ENCODE peak calls at places on chromosomes 5 and 9, in eight cellular contexts. Z is glutamatergic neuron, V is nephron progenitor cell, J is AG04450, U is cerebellum, H is COR-L47, T is fibroblast of the aortic adventitia, F is Kasumi-1. D is an unnamed sample.

GRCh38 chr5:139690385-139691274 is 42.5 kb downstream of the CXXC5 start:
- DNase-seq in V (peak), U (no peak), F (no peak), T (peak), H (no peak), J (no peak), Z (no peak), D (no peak)

GRCh38 chr5:10655686-10656075 is 91.8 kb downstream of the ANKRD33B start:
- DNase-seq in H (no peak), U (no peak), T (no peak), V (no peak), F (no peak), Z (no peak), J (no peak), D (no peak)

GRCh38 chr5:151223447-151224264 is at the start of gene CCDC69:
- DNase-seq in V (peak), F (peak), T (peak), H (peak), U (peak), J (no peak), Z (peak), D (no peak)

GRCh38 chr9:114908796-114909448 is 21.5 kb downstream of the TNFSF8 start:
- DNase-seq in F (no peak), H (no peak), J (no peak), V (no peak), U (no peak), T (peak), Z (no peak), D (no peak)

GRCh38 chr5:87254035-87254434 is 13.6 kb upstream of the RASA1 start:
- DNase-seq in V (no peak), J (no peak), Z (no peak), H (no peak), T (no peak), U (no peak), F (no peak), D (no peak)

GRCh38 chr9:72753261-72753893 is 199.5 kb downstream of the ALDH1A1 start:
- DNase-seq in F (no peak), J (no peak), V (no peak), U (peak), T (peak), Z (no peak), H (no peak), D (no peak)

GRCh38 chr9:134983506-134984371 is 66.0 kb upstream of the FCN1 start:
- DNase-seq in Z (no peak), T (no peak), J (no peak), H (no peak), F (no peak), V (no peak), U (no peak), D (no peak)

GRCh38 chr5:166074839-166075481 is 2216.5 kb upstream of the WWC1 start:
- DNase-seq in T (no peak), F (no peak), H (no peak), Z (no peak), U (no peak), J (no peak), V (no peak), D (no peak)

GRCh38 chr5:12182988-12183387 is 278.7 kb upstream of the CTNND2 start:
- DNase-seq in V (no peak), T (no peak), J (no peak), Z (no peak), H (no peak), F (no peak), U (no peak), D (no peak)

GRCh38 chr9:118896356-118897000 is 472.8 kb downstream of the BRINP1 start:
- DNase-seq in V (no peak), J (no peak), F (no peak), H (peak), Z (peak), T (no peak), U (peak), D (no peak)

GRCh38 chr5:80978772-80979317 is 18.7 kb downstream of the RASGRF2 start:
- DNase-seq in J (no peak), V (no peak), Z (no peak), H (no peak), F (no peak), U (no peak), T (no peak), D (no peak)

GRCh38 chr5:42216904-42217303 is 206.3 kb upstream of the GHR start:
- DNase-seq in Z (no peak), H (no peak), J (no peak), T (no peak), F (no peak), U (no peak), V (no peak), D (no peak)

GRCh38 chr9:112072721-112073553 is 102.2 kb downstream of the SUSD1 start:
- DNase-seq in V (no peak), F (no peak), U (no peak), H (no peak), Z (no peak), T (peak), J (peak), D (no peak)

GRCh38 chr9:78144663-78145377 is 91.1 kb upstream of the CEP78 start:
- DNase-seq in U (no peak), V (no peak), Z (no peak), T (peak), J (no peak), H (no peak), F (peak), D (no peak)

GRCh38 chr5:170818222-170818621 is 34.7 kb downstream of the GABRP start:
- DNase-seq in J (no peak), U (no peak), V (no peak), Z (no peak), H (no peak), F (no peak), T (peak), D (no peak)

GRCh38 chr9:99336531-99336930 is 114.4 kb downstream of the SEC61B start:
- DNase-seq in U (no peak), F (no peak), H (peak), T (no peak), J (no peak), Z (no peak), V (no peak), D (no peak)

GRCh38 chr5:44260793-44261192 is 128.4 kb downstream of the FGF10 start:
- DNase-seq in V (no peak), U (no peak), H (no peak), T (no peak), J (no peak), F (no peak), Z (no peak), D (no peak)

GRCh38 chr9:81108821-81109220 is 580.5 kb downstream of the TLE1 start:
- DNase-seq in T (no peak), H (no peak), J (no peak), F (no peak), Z (no peak), U (no peak), V (no peak), D (no peak)

GRCh38 chr5:134083517-134083916 is 31.0 kb upstream of the TCF7 start:
- DNase-seq in U (no peak), Z (no peak), T (peak), H (no peak), F (no peak), J (no peak), V (no peak), D (no peak)

GRCh38 chr9:30746589-30746988 is 1637.9 kb upstream of the ACO1 start:
- DNase-seq in U (no peak), T (no peak), Z (no peak), H (no peak), F (no peak), V (no peak), J (no peak), D (no peak)

GRCh38 chr9:73916016-73916673 is 581.0 kb upstream of the RORB start:
- DNase-seq in Z (no peak), U (no peak), J (no peak), H (no peak), T (peak), F (peak), V (peak), D (no peak)

GRCh38 chr5:169100735-169101075 is 200.2 kb downstream of the SLIT3 start:
- DNase-seq in Z (no peak), F (no peak), T (peak), V (no peak), J (no peak), H (no peak), U (no peak), D (no peak)

GRCh38 chr5:34923694-34924461 is 5.5 kb upstream of the DNAJC21 start:
- DNase-seq in H (no peak), V (no peak), Z (no peak), F (peak), T (peak), J (peak), U (no peak), D (no peak)

GRCh38 chr5:138469540-138470321 is 4.5 kb downstream of the EGR1 start:
- DNase-seq in F (no peak), U (no peak), T (no peak), V (no peak), Z (no peak), H (no peak), J (peak), D (no peak)

GRCh38 chr5:122896598-122897282 is 51.3 kb downstream of the SNX24 start:
- DNase-seq in H (peak), J (peak), F (peak), T (peak), Z (no peak), V (no peak), U (peak), D (no peak)

GRCh38 chr9:129197978-129198736 is 20.1 kb upstream of the IER5L start:
- DNase-seq in T (peak), F (peak), H (no peak), J (peak), Z (no peak), V (no peak), U (no peak), D (no peak)

GRCh38 chr5:157607371-157608161 is 32.0 kb upstream of the ADAM19 start:
- DNase-seq in Z (no peak), J (no peak), H (no peak), U (no peak), V (no peak), T (peak), F (peak), D (no peak)

GRCh38 chr5:42791151-42791550 is 20.5 kb downstream of the SELENOP start:
- DNase-seq in H (peak), U (no peak), J (no peak), T (peak), V (no peak), Z (no peak), F (no peak), D (no peak)

GRCh38 chr9:88511906-88512305 is 23.1 kb upstream of the NXNL2 start:
- DNase-seq in F (no peak), J (no peak), H (no peak), V (no peak), Z (no peak), U (no peak), T (no peak), D (no peak)

GRCh38 chr5:159041754-159042153 is 58.0 kb downstream of the EBF1 start:
- DNase-seq in Z (no peak), F (no peak), U (no peak), H (no peak), J (no peak), V (no peak), T (no peak), D (no peak)

GRCh38 chr5:141040093-141040762 is 10.9 kb upstream of the PCDHB1 start:
- DNase-seq in V (peak), Z (peak), J (no peak), U (peak), T (no peak), H (peak), F (no peak), D (no peak)

GRCh38 chr5:1930501-1930879 is 47.8 kb upstream of the IRX4 start:
- DNase-seq in Z (no peak), V (no peak), U (peak), T (no peak), F (no peak), H (no peak), J (no peak), D (no peak)